ENCODE peak calls at places on chromosomes 13 and 19, in five cellular contexts. J is ovary; K is CD8-positive, alpha-beta T cell; C is heart right ventricle; L is fibroblast of pulmonary artery. H is an unnamed sample.

GRCh38 chr13:35894636-35895035 is 236.5 kb downstream of the DCLK1 start:
- DNase-seq in C (no peak), L (no peak), K (no peak), J (no peak), H (no peak)

GRCh38 chr13:80340643-80341097 is 256 bp downstream of the SPRY2 start:
- DNase-seq in C (no peak), L (peak), J (no peak), K (no peak), H (peak)

GRCh38 chr19:7979011-7979410 is 26.4 kb downstream of the ELAVL1 start:
- DNase-seq in L (no peak), C (no peak), J (no peak), K (no peak), H (no peak)

GRCh38 chr13:73168993-73169401 is 110.2 kb downstream of the KLF5 start:
- DNase-seq in J (no peak), C (no peak), L (peak), K (no peak), H (peak)

GRCh38 chr19:55284405-55285058 is 735 bp downstream of the BRSK1 start:
- DNase-seq in C (no peak), K (no peak), L (no peak), J (no peak), H (no peak)

GRCh38 chr13:21458457-21458815 is 667 bp downstream of the ZDHHC20 start:
- DNase-seq in C (peak), L (no peak), K (peak), J (peak), H (peak)

GRCh38 chr19:29489182-29489951 is 36.4 kb upstream of the VSTM2B start:
- DNase-seq in J (no peak), K (no peak), L (no peak), C (no peak), H (no peak)

GRCh38 chr13:25132021-25132420 is 36.1 kb downstream of the PABPC3 start:
- DNase-seq in K (no peak), C (no peak), L (no peak), J (no peak), H (no peak)

GRCh38 chr13:98142427-98143156 is at the start of gene FARP1:
- DNase-seq in K (no peak), J (peak), C (peak), L (peak), H (peak)

GRCh38 chr13:97431365-97431764 is 2.6 kb upstream of the RAP2A start:
- DNase-seq in K (no peak), C (no peak), J (no peak), L (no peak), H (no peak)

GRCh38 chr13:52405767-52406494 is at the start of gene THSD1:
- DNase-seq in C (peak), J (peak), K (no peak), L (peak), H (peak)

GRCh38 chr13:48656621-48657020 is 2.9 kb downstream of the CYSLTR2 start:
- DNase-seq in K (no peak), J (no peak), L (peak), C (no peak), H (no peak)

GRCh38 chr13:67754016-67754415 is 523.9 kb upstream of the PCDH9 start:
- DNase-seq in L (no peak), K (no peak), J (no peak), C (no peak), H (no peak)

GRCh38 chr13:101647760-101648159 is 195.3 kb downstream of the ITGBL1 start:
- DNase-seq in C (no peak), J (no peak), L (no peak), K (no peak), H (no peak)

GRCh38 chr19:42345191-42345812 is 19.9 kb downstream of the MEGF8 start:
- DNase-seq in J (no peak), L (peak), K (no peak), C (no peak), H (no peak)

GRCh38 chr13:34070006-34070405 is 252.1 kb downstream of the RFC3 start:
- DNase-seq in C (no peak), K (no peak), J (no peak), L (peak), H (peak)

GRCh38 chr13:84137292-84137691 is 255.0 kb upstream of the SLITRK1 start:
- DNase-seq in J (no peak), C (no peak), K (peak), L (no peak), H (no peak)

GRCh38 chr19:33310606-33311325 is 8.4 kb upstream of the CEBPA start:
- DNase-seq in L (no peak), C (no peak), J (no peak), K (no peak), H (peak)

GRCh38 chr13:114142640-114143490 is 10.4 kb upstream of the RASA3 start:
- DNase-seq in K (peak), L (no peak), C (no peak), J (no peak), H (peak)

GRCh38 chr19:16225279-16226183 is 27.8 kb downstream of the AP1M1 start:
- DNase-seq in J (no peak), C (no peak), K (no peak), L (no peak), H (no peak)

GRCh38 chr19:13887039-13887438 is 10.1 kb downstream of the NANOS3 start:
- DNase-seq in L (no peak), J (no peak), K (no peak), C (no peak), H (no peak)

GRCh38 chr13:112938680-112939079 is 30.3 kb upstream of the MCF2L start:
- DNase-seq in L (no peak), C (no peak), J (no peak), K (no peak), H (no peak)

GRCh38 chr19:39996218-39996810 is 546 bp upstream of the ZNF546 start:
- DNase-seq in K (no peak), L (peak), C (no peak), J (no peak), H (peak)

GRCh38 chr19:39996811-39997594 is at the start of gene ZNF546:
- DNase-seq in L (peak), J (peak), C (peak), K (peak), H (peak)

GRCh38 chr19:39997595-39998216 is 846 bp downstream of the ZNF546 start:
- DNase-seq in K (no peak), L (peak), J (no peak), C (no peak), H (no peak)

GRCh38 chr19:39993605-39994004 is 3.3 kb upstream of the ZNF546 start:
- DNase-seq in C (no peak), J (no peak), L (no peak), K (no peak), H (no peak)

DNA sequence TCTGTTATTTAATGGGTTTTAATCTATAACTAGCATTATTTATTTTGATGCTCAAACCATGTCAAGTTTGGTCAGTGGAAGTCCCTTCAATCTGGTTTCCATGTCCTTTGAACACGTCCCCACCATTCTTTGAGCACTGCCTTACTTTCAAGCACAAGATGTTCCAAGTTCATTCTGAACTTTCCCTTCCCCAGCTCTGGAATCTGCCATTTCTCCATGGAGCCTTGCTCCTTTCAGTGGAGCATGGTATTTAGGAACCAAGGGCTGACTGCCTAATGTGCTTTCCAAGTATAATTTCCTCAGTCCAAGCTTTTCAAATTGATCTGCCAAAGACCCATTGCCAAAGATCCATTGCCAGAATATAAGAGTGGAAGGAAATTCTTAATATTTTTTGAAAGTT is 1.1 kb upstream of the ZNF546 start:
- DNase-seq in L (no peak), C (no peak), J (no peak), K (no peak), H (no peak)
- H3K4me3 ChIP-seq in L (peak), C (peak), J (peak), K (no peak), H (no peak)

GRCh38 chr19:36748431-36749275 is 24.0 kb downstream of the ZNF850 start:
- DNase-seq in L (no peak), K (no peak), J (no peak), C (no peak), H (no peak)

GRCh38 chr19:36750066-36750691 is 22.4 kb downstream of the ZNF850 start:
- DNase-seq in J (no peak), L (no peak), K (no peak), C (no peak), H (no peak)

GRCh38 chr19:36745870-36746269 is 26.7 kb downstream of the ZNF850 start:
- DNase-seq in L (no peak), C (no peak), J (no peak), K (no peak), H (peak)

GRCh38 chr19:36747750-36748149 is 24.9 kb downstream of the ZNF850 start:
- DNase-seq in L (no peak), C (no peak), K (no peak), J (no peak), H (no peak)
- H3K4me3 ChIP-seq in L (no peak), C (no peak), K (no peak), J (no peak), H (no peak)

GRCh38 chr13:29573190-29573589 is 22.3 kb downstream of the SLC7A1 start:
- DNase-seq in K (no peak), J (no peak), L (peak), C (no peak), H (no peak)
- H3K4me3 ChIP-seq in K (no peak), J (no peak), L (no peak), C (no peak), H (no peak)

GRCh38 chr13:93036380-93036779 is 190.2 kb upstream of the GPC6 start:
- DNase-seq in K (no peak), J (no peak), L (no peak), C (no peak), H (no peak)

GRCh38 chr13:93039131-93039530 is 187.5 kb upstream of the GPC6 start:
- DNase-seq in J (no peak), C (no peak), L (peak), K (no peak), H (no peak)

GRCh38 chr13:93037780-93038179 is 188.8 kb upstream of the GPC6 start:
- DNase-seq in C (no peak), L (no peak), K (no peak), J (no peak), H (no peak)

GRCh38 chr13:93038187-93038586 is 188.4 kb upstream of the GPC6 start:
- DNase-seq in C (no peak), L (no peak), K (no peak), J (no peak), H (no peak)
- H3K4me3 ChIP-seq in C (no peak), L (no peak), K (no peak), J (no peak), H (no peak)

DNA sequence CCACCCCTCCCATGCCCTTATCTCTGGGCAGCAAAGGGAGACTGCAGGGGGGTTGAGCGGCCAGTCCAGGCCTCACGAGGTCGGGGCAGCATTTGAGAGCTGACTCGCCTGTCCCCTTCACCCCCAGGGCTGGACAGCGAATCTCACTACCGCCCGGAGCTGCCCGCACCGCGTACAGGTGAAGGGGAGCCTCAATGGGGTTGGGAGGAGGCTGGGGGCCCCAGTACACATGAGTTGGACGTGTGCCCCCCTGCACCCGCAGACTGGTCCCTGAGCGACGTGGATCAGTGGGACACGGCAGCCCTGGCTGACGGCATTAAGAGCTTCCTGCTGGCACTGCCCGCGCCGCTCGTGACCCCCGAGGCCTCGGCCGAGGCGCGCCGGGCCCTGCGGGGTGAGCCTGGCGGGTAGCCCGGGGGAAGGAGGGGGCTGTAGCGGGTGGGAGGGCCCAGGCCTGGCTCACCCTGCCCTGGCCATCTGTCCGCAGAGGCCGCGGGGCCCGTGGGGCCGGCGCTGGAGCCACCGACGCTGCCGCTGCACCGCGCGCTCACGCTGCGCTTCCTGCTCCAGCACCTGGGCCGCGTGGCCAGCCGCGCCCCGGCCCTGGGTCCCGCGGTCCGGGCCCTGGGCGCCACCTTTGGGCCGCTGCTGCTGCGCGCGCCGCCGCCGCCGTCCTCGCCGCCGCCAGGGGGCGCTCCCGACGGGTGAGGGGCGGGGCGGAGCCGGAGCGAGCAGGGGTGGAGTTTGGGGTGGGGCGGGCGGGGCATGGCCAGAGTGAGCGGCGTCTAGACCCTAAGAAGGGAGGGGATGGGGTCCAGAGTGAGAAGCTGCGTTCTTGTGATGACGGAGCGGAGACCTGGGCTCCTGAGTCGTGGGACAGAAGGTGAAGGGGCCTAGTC is 8.1 kb downstream of the PIK3R2 start:
- DNase-seq in L (peak), C (peak), K (peak), J (peak), H (no peak)
- H3K4me3 ChIP-seq in L (peak), C (peak), K (peak), J (peak), H (peak)

DNA sequence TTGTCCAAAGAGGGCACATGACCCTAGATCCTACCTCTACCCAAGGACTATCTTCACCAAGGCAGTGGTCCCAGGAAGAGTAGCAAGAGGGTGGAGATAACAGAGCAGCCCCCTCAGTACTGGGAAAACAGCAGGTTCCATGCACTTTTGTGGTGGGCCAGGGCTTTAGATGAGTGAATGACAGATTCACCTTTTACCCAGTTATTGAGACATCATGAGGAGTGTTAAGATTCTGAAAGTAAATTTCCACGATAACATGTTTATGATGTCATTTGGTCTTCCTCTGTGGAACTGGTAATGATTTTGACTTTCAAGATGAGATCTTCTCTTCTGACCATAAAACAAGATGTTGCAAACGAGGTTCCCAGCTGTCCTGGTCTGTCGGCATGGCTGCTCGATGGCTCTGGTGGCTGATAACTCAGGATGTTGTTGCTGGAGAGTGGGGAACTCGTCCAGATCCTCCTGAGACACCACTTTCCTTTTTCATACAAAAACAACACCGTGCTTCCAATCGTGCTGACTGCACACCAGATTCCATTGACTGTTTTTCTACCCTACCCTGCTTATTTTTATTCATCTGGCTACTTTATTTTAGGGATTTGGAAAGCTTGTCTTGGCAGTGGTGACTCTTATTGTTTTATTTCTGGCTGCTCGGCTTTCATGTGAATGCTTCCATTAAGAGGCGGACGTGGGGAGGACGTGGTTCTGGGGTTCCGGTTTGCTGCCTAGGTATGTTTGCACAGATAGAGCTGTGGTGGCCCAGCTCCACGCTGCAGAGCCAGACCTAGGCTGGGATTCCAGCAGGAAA is 88.5 kb downstream of the LRCH1 start:
- DNase-seq in C (peak), J (no peak), L (peak), K (no peak), H (no peak)
- H3K4me3 ChIP-seq in C (peak), J (peak), L (peak), K (no peak), H (no peak)

GRCh38 chr19:48635263-48635965 is 1.8 kb downstream of the DBP start:
- DNase-seq in C (peak), K (peak), L (peak), J (peak), H (no peak)

GRCh38 chr19:48634424-48635262 is 2.5 kb downstream of the DBP start:
- DNase-seq in C (peak), J (peak), K (peak), L (peak), H (peak)

GRCh38 chr19:48632692-48633147 is 4.5 kb downstream of the DBP start:
- DNase-seq in K (no peak), C (no peak), J (no peak), L (peak), H (peak)

GRCh38 chr19:48633148-48634035 is 3.8 kb downstream of the DBP start:
- DNase-seq in C (no peak), L (no peak), K (no peak), J (peak), H (peak)

DNA sequence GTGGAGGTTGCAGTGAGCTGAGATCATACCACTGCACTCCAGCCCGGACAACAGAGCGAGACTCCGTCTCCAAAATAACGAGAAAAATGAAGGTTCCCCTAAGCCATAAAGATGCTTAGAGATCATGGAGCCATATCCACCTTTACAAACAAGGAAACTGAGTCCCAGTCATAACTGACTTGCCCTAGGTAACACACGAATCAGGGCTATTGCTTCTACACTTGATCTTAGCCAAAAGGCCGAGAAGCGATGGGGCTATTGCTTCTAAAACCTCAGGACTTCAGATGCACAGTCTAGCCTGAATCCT is 3.2 kb downstream of the DBP start:
- DNase-seq in J (no peak), L (no peak), C (no peak), K (no peak), H (no peak)
- H3K4me3 ChIP-seq in J (peak), L (peak), C (peak), K (peak), H (no peak)

GRCh38 chr19:50479761-50480251 is 3.2 kb upstream of the GARIN5A start:
- DNase-seq in J (no peak), C (no peak), L (no peak), K (no peak), H (no peak)

GRCh38 chr19:50476224-50476942 is at the start of the genes EMC10 and GARIN5A:
- DNase-seq in K (peak), L (peak), C (peak), J (peak), H (peak)

GRCh38 chr19:50476943-50477264 is 256 bp upstream of the GARIN5A start:
- DNase-seq in C (no peak), L (no peak), K (no peak), J (no peak), H (no peak)

GRCh38 chr19:50478901-50479715 is 2.5 kb upstream of the GARIN5A start:
- DNase-seq in K (no peak), J (no peak), L (peak), C (no peak), H (no peak)

DNA sequence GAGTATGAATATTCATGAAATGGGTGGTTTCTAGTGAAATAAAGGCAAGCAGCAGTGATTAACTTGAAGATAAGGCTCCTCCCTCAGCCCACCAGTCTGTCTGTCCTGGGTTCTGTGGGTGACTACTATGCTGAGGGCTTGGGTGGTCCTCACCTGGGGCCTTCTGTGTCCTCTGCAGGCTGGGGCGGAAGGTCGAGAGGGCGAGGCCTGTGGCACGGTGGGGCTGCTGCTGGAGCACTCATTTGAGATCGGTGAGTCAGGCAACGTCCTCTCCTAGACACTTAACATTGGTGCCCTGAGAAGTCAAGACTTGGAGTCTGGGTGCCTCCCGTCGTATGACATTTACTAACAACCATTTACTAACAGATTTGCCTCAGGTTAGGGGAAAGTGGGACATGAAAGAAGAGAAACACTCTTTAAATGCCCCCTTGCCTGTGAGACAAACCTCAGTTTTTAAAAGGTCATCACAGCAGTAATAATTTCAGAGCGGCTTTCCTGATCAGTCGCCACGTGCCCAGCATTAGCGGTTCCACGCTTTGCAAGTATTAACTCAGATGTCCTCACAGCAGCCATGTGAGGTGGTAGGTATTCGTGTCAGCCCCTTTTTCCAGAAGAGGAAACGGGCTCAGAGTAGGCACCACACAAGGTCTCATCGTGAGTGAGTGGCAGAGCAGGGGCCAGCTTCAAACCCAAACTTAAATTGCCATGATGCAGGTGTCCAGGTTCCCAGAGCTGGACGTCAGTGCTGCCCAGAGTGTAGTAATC is 1.3 kb upstream of the GARIN5A start:
- DNase-seq in L (no peak), K (no peak), J (no peak), C (no peak), H (no peak)
- H3K4me3 ChIP-seq in L (no peak), K (no peak), J (no peak), C (no peak), H (no peak)

GRCh38 chr19:38228491-38229439 is 4.7 kb upstream of the DPF1 start:
- DNase-seq in C (no peak), K (no peak), J (no peak), L (no peak), H (no peak)

GRCh38 chr19:38229585-38230073 is 5.6 kb upstream of the DPF1 start:
- DNase-seq in J (no peak), K (peak), L (peak), C (peak), H (peak)

GRCh38 chr19:38227272-38228004 is 3.4 kb upstream of the DPF1 start:
- DNase-seq in K (no peak), L (no peak), C (no peak), J (no peak), H (no peak)

GRCh38 chr19:38224014-38224862 is at the start of gene DPF1:
- DNase-seq in J (no peak), C (peak), K (no peak), L (peak), H (peak)

GRCh38 chr19:38228005-38228377 is 4.0 kb upstream of the DPF1 start:
- DNase-seq in J (no peak), K (no peak), L (no peak), C (no peak), H (no peak)
- H3K4me3 ChIP-seq in J (no peak), K (no peak), L (no peak), C (peak), H (no peak)